ENCODE peak calls at places on chromosomes 4 and X, in nine cellular contexts. V is iPS-NIHi11, F is left lung, M is thoracic aorta, B is tibial artery, I is B cell, T is Right ventricle myocardium superior, Y is fibroblast of pulmonary artery, G is GM23248. P is an unnamed sample.

GRCh38 chr4:119080721-119081541 is 54.7 kb upstream of the MYOZ2 start:
- DNase-seq in B (no peak), I (no peak), T (no peak), Y (no peak), V (no peak), G (peak), F (no peak), M (no peak), P (no peak)

GRCh38 chrX:96979766-96980165 is 96.1 kb downstream of the RPA4 start:
- DNase-seq in M (no peak), I (no peak), G (no peak), B (no peak), V (no peak), Y (no peak), F (no peak), T (no peak), P (no peak)

GRCh38 chr4:62706423-62706822 is 1506.3 kb downstream of the ADGRL3 start:
- DNase-seq in F (no peak), M (no peak), B (no peak), I (no peak), T (no peak), G (no peak), Y (no peak), V (no peak), P (no peak)

GRCh38 chr4:47716017-47716416 is 121.8 kb downstream of the CORIN start:
- DNase-seq in B (no peak), I (no peak), M (no peak), F (no peak), T (no peak), V (no peak), G (no peak), Y (no peak), P (no peak)

GRCh38 chrX:16076834-16077233 is 46.5 kb upstream of the GRPR start:
- DNase-seq in B (no peak), M (no peak), G (no peak), I (no peak), Y (no peak), T (no peak), V (no peak), F (no peak), P (no peak)

GRCh38 chr4:61934201-61934600 is 734.1 kb downstream of the ADGRL3 start:
- DNase-seq in V (no peak), B (no peak), F (no peak), M (no peak), T (no peak), G (no peak), Y (no peak), I (no peak), P (no peak)

GRCh38 chr4:8614365-8615193 is 22.0 kb downstream of the CPZ start:
- DNase-seq in I (no peak), T (peak), F (peak), G (no peak), M (no peak), Y (no peak), B (no peak), V (no peak), P (no peak)

GRCh38 chrX:39736219-39737211 is 361.2 kb downstream of the BCOR start:
- DNase-seq in B (peak), Y (peak), M (peak), T (peak), G (peak), V (no peak), F (peak), I (no peak), P (no peak)

GRCh38 chr4:69831270-69831627 is 28.7 kb downstream of the SULT1E1 start:
- DNase-seq in I (no peak), M (no peak), Y (no peak), V (no peak), G (no peak), T (no peak), F (no peak), B (no peak), P (no peak)

GRCh38 chr4:61924131-61924530 is 724.0 kb downstream of the ADGRL3 start:
- DNase-seq in T (no peak), M (no peak), G (no peak), V (no peak), F (no peak), B (no peak), Y (no peak), I (no peak), P (no peak)

GRCh38 chr4:4182835-4183568 is 43.7 kb downstream of the OTOP1 start:
- DNase-seq in V (peak), G (peak), Y (peak), T (no peak), I (no peak), F (no peak), B (no peak), M (no peak), P (no peak)

GRCh38 chrX:784829-785228 is 154.2 kb downstream of the SHOX start:
- DNase-seq in B (no peak), Y (no peak), G (no peak), F (peak), I (no peak), T (no peak), M (no peak), V (no peak), P (no peak)

GRCh38 chrX:126658447-126658846 is 105.8 kb upstream of the DCAF12L1 start:
- DNase-seq in T (no peak), F (no peak), M (no peak), B (no peak), V (no peak), G (no peak), I (no peak), Y (no peak), P (no peak)

GRCh38 chr4:13881880-13882279 is 254.4 kb upstream of the BOD1L1 start:
- DNase-seq in T (no peak), M (no peak), F (no peak), G (peak), B (no peak), I (no peak), Y (peak), V (no peak), P (no peak)

GRCh38 chrX:39669668-39670067 is 428.1 kb downstream of the BCOR start:
- DNase-seq in B (no peak), F (no peak), Y (no peak), G (no peak), V (no peak), T (no peak), M (no peak), I (no peak), P (no peak)

GRCh38 chr4:117983541-117984451 is 50.5 kb upstream of the NDST3 start:
- DNase-seq in I (no peak), T (no peak), G (no peak), F (no peak), Y (peak), B (no peak), M (no peak), V (no peak), P (no peak)

GRCh38 chr4:14259926-14260325 is 632.4 kb upstream of the BOD1L1 start:
- DNase-seq in B (no peak), G (peak), V (no peak), F (no peak), I (no peak), Y (no peak), M (no peak), T (no peak), P (no peak)

GRCh38 chr4:96566755-96567154 is 726.9 kb downstream of the PDHA2 start:
- DNase-seq in Y (no peak), I (no peak), B (no peak), T (no peak), M (no peak), F (no peak), G (no peak), V (no peak), P (no peak)

GRCh38 chr4:8836664-8837171 is 34.9 kb downstream of the HMX1 start:
- DNase-seq in F (peak), Y (no peak), B (peak), T (peak), G (no peak), I (no peak), M (no peak), V (no peak), P (no peak)

GRCh38 chr4:109389367-109390118 is 44.1 kb upstream of the SEC24B start:
- DNase-seq in I (no peak), M (no peak), F (no peak), T (no peak), G (no peak), B (no peak), Y (no peak), V (no peak), P (no peak)

GRCh38 chrX:153921511-153922285 is 4.4 kb downstream of the ARHGAP4 start:
- DNase-seq in F (peak), I (no peak), G (peak), B (no peak), V (no peak), Y (no peak), T (no peak), M (no peak), P (no peak)

GRCh38 chr4:92387459-92388069 is 83.8 kb downstream of the GRID2 start:
- DNase-seq in I (no peak), T (no peak), M (no peak), G (peak), Y (peak), V (peak), F (no peak), B (no peak), P (no peak)

GRCh38 chr4:99894998-99895397 is 771 bp upstream of the LAMTOR3 start:
- DNase-seq in B (no peak), F (peak), T (no peak), Y (no peak), M (no peak), G (no peak), I (no peak), V (no peak), P (no peak)

GRCh38 chrX:103480526-103480925 is 38.8 kb downstream of the RAB40A start:
- DNase-seq in V (no peak), Y (no peak), G (no peak), F (no peak), I (no peak), T (no peak), M (no peak), B (no peak), P (no peak)

GRCh38 chrX:100980608-100981497 is 11.3 kb downstream of the ARL13A start:
- DNase-seq in B (peak), V (peak), G (peak), M (peak), T (no peak), F (peak), Y (peak), I (no peak), P (no peak)

GRCh38 chr4:160877087-160877790 is 1286.6 kb downstream of the FSTL5 start:
- DNase-seq in M (no peak), T (no peak), I (no peak), V (peak), G (no peak), B (no peak), Y (no peak), F (no peak), P (no peak)

GRCh38 chrX:140971385-140971784 is 31.0 kb upstream of the SPANXB1 start:
- DNase-seq in G (no peak), I (no peak), B (no peak), Y (no peak), T (no peak), V (no peak), F (no peak), M (no peak), P (no peak)

GRCh38 chr4:96352051-96352517 is 512.2 kb downstream of the PDHA2 start:
- DNase-seq in G (no peak), M (no peak), Y (peak), B (no peak), V (peak), I (no peak), F (no peak), T (no peak), P (no peak)

GRCh38 chr4:13984996-13985780 is 357.7 kb upstream of the BOD1L1 start:
- DNase-seq in M (no peak), I (no peak), B (peak), G (peak), V (no peak), T (no peak), F (no peak), Y (peak), P (no peak)

GRCh38 chr4:140152760-140153418 is 1.1 kb downstream of the MAML3 start:
- DNase-seq in B (peak), Y (peak), V (peak), T (peak), F (peak), M (peak), I (peak), G (peak), P (peak)

GRCh38 chrX:51408462-51408861 is 75.8 kb downstream of the NUDT10 start:
- DNase-seq in G (no peak), F (no peak), B (no peak), T (no peak), Y (no peak), V (no peak), M (no peak), I (no peak), P (no peak)

GRCh38 chr4:156931267-156931666 is 40.3 kb downstream of the PDGFC start:
- DNase-seq in M (no peak), Y (peak), I (no peak), T (no peak), B (no peak), F (no peak), G (peak), V (peak), P (no peak)

GRCh38 chrX:107483976-107484726 is 34.7 kb downstream of the FRMPD3 start:
- DNase-seq in Y (peak), M (no peak), F (no peak), B (peak), V (peak), G (no peak), I (no peak), T (peak), P (no peak)

GRCh38 chrX:15143050-15143824 is 126.6 kb downstream of the ASB9 start:
- DNase-seq in G (peak), I (peak), F (no peak), B (peak), Y (peak), T (peak), M (no peak), V (peak), P (peak)

P was measured in activated T-helper 1 cell treated with anti-CD3 and anti-CD28 coated beads, Interleukin-2, amount 50 U/mL, for 16 hours.